ENCODE peak calls at places on chromosomes 6 and 20, in four cellular contexts. N is pancreas; E is C1 segment of cervical spinal cord; P is stimulated activated CD4-positive, alpha-beta T cell treated with anti-CD3 and anti-CD28 coated beads, Interleukin-1b, Interleukin-23, amount 100 ng/mL, for 4 hours. R is an unnamed sample.

GRCh38 chr6:44104661-44105060 is 22.6 kb downstream of the MRPL14 start:
- DNase-seq in N (no peak), P (no peak), E (no peak), R (no peak)

GRCh38 chr20:38158701-38159325 is 6.3 kb downstream of the TGM2 start:
- DNase-seq in E (no peak), P (no peak), N (no peak), R (no peak)

GRCh38 chr6:147177286-147177685 is 26.9 kb upstream of the STXBP5 start:
- DNase-seq in N (no peak), E (no peak), P (no peak), R (no peak)

GRCh38 chr20:24686156-24686555 is 216.7 kb downstream of the SYNDIG1 start:
- DNase-seq in P (no peak), E (no peak), N (no peak), R (no peak)

GRCh38 chr6:115901896-115902295 is 158.8 kb downstream of the FRK start:
- DNase-seq in P (no peak), E (peak), N (no peak), R (no peak)

GRCh38 chr20:38458314-38458713 is 14.3 kb upstream of the RALGAPB start:
- DNase-seq in E (no peak), N (no peak), P (no peak), R (no peak)

GRCh38 chr6:12083763-12084162 is 71.7 kb downstream of the HIVEP1 start:
- DNase-seq in P (no peak), N (no peak), E (no peak), R (no peak)

GRCh38 chr6:161198176-161198575 is 75.7 kb downstream of the AGPAT4 start:
- DNase-seq in E (no peak), P (no peak), N (no peak), R (no peak)

GRCh38 chr6:108896111-108896661 is 48.0 kb downstream of the ARMC2 start:
- DNase-seq in E (no peak), P (no peak), N (no peak), R (no peak)

GRCh38 chr20:36919715-36920333 is 31.7 kb downstream of the SAMHD1 start:
- DNase-seq in P (peak), E (no peak), N (no peak), R (no peak)

GRCh38 chr20:62580052-62580451 is 62.3 kb upstream of the SLCO4A1 start:
- DNase-seq in E (no peak), N (no peak), P (no peak), R (no peak)

GRCh38 chr6:31713991-31714684 is 1.0 kb upstream of the LY6G6D start:
- DNase-seq in E (no peak), P (no peak), N (no peak), R (no peak)

GRCh38 chr6:138106665-138107077 is 548 bp downstream of the PERP start:
- DNase-seq in E (no peak), P (no peak), N (no peak), R (no peak)

GRCh38 chr6:100176321-100176950 is 182.4 kb upstream of the MCHR2 start:
- DNase-seq in E (no peak), P (no peak), N (no peak), R (no peak)

GRCh38 chr20:49914310-49915117 is 815 bp downstream of the SPATA2 start:
- DNase-seq in E (no peak), N (peak), P (no peak), R (no peak)

GRCh38 chr6:86856937-86857563 is 80.3 kb upstream of the HTR1E start:
- DNase-seq in P (no peak), N (no peak), E (no peak), R (peak)

GRCh38 chr6:36123270-36124139 is 6.8 kb upstream of the MAPK13 start:
- DNase-seq in E (peak), P (peak), N (peak), R (peak)

R was measured in left lobe of liver.